ENCODE peak calls at places on chromosomes 11 and 22, in eight cellular contexts. One of them, this sample, is unnamed.

GRCh38 chr11:13701506-13701905 is 33.0 kb downstream of the FAR1 start:
- DNase-seq in Panc1: no peak
- DNase-seq in HepG2: peak; percentile 3
- DNase-seq in transverse colon: no peak
- DNase-seq in vagina: no peak
- DNase-seq in GM23338: no peak
- DNase-seq in HCT116: no peak
- DNase-seq in stomach: no peak
- DNase-seq in this sample: no peak

GRCh38 chr22:30187726-30188407 is 58.7 kb downstream of the LIF start:
- DNase-seq in HepG2: no peak
- DNase-seq in transverse colon: no peak
- DNase-seq in HCT116: no peak
- DNase-seq in vagina: no peak
- DNase-seq in stomach: no peak
- DNase-seq in GM23338: no peak
- DNase-seq in Panc1: no peak
- DNase-seq in this sample: no peak

GRCh38 chr11:108985611-108986279 is 320.9 kb downstream of the DDX10 start:
- DNase-seq in stomach: no peak
- DNase-seq in HepG2: no peak
- DNase-seq in Panc1: no peak
- DNase-seq in vagina: no peak
- DNase-seq in HCT116: no peak
- DNase-seq in transverse colon: no peak
- DNase-seq in GM23338: no peak
- DNase-seq in this sample: no peak

GRCh38 chr22:43411981-43412807 is at the start of gene MPPED1:
- DNase-seq in vagina: no peak
- DNase-seq in stomach: no peak
- DNase-seq in Panc1: no peak
- DNase-seq in HepG2: no peak
- DNase-seq in transverse colon: no peak
- DNase-seq in HCT116: no peak
- DNase-seq in GM23338: peak; percentile 47
- DNase-seq in this sample: peak; percentile 61

GRCh38 chr11:14971865-14972580 is at the start of gene CALCA:
- DNase-seq in GM23338: peak; percentile 61
- DNase-seq in stomach: no peak
- DNase-seq in HCT116: no peak
- DNase-seq in vagina: no peak
- DNase-seq in HepG2: no peak
- DNase-seq in transverse colon: no peak
- DNase-seq in Panc1: no peak
- DNase-seq in this sample: peak; percentile 78

GRCh38 chr22:43925433-43926348 is 2.1 kb downstream of the PNPLA3 start:
- DNase-seq in vagina: no peak
- DNase-seq in transverse colon: no peak
- DNase-seq in stomach: no peak
- DNase-seq in Panc1: no peak
- DNase-seq in HepG2: peak; percentile 95
- DNase-seq in HCT116: no peak
- DNase-seq in GM23338: peak; percentile 35
- DNase-seq in this sample: no peak

GRCh38 chr11:28539239-28540025 is 431.2 kb downstream of the METTL15 start:
- DNase-seq in Panc1: no peak
- DNase-seq in stomach: no peak
- DNase-seq in vagina: no peak
- DNase-seq in HepG2: no peak
- DNase-seq in transverse colon: no peak
- DNase-seq in HCT116: no peak
- DNase-seq in GM23338: no peak
- DNase-seq in this sample: no peak

GRCh38 chr11:8252388-8252787 is 11.3 kb downstream of the LMO1 start:
- DNase-seq in stomach: no peak
- DNase-seq in vagina: no peak
- DNase-seq in HCT116: no peak
- DNase-seq in GM23338: no peak
- DNase-seq in Panc1: no peak
- DNase-seq in transverse colon: no peak
- DNase-seq in HepG2: no peak
- DNase-seq in this sample: no peak

GRCh38 chr11:135074397-135074998 is 662.5 kb upstream of the B3GAT1 start:
- DNase-seq in transverse colon: no peak
- DNase-seq in GM23338: peak; percentile 38
- DNase-seq in stomach: no peak
- DNase-seq in HepG2: no peak
- DNase-seq in HCT116: no peak
- DNase-seq in Panc1: peak; percentile 18
- DNase-seq in vagina: no peak
- DNase-seq in this sample: no peak

GRCh38 chr22:41625577-41625976 is 4.5 kb downstream of the XRCC6 start:
- DNase-seq in vagina: no peak
- DNase-seq in GM23338: no peak
- DNase-seq in HCT116: no peak
- DNase-seq in Panc1: no peak
- DNase-seq in stomach: no peak
- DNase-seq in HepG2: peak; percentile 10
- DNase-seq in transverse colon: no peak
- DNase-seq in this sample: no peak

GRCh38 chr11:118612378-118612777 is 5.0 kb downstream of the PHLDB1 start:
- DNase-seq in HCT116: no peak
- DNase-seq in transverse colon: no peak
- DNase-seq in stomach: no peak
- DNase-seq in HepG2: no peak
- DNase-seq in GM23338: peak; percentile 62
- DNase-seq in Panc1: no peak
- DNase-seq in vagina: no peak
- DNase-seq in this sample: peak; percentile 48

GRCh38 chr22:29142116-29142515 is 63.6 kb upstream of the EMID1 start:
- DNase-seq in HCT116: no peak
- DNase-seq in Panc1: no peak
- DNase-seq in stomach: no peak
- DNase-seq in vagina: peak; percentile 55
- DNase-seq in transverse colon: no peak
- DNase-seq in HepG2: no peak
- DNase-seq in GM23338: no peak
- DNase-seq in this sample: no peak

GRCh38 chr11:93504110-93505095 is 38.8 kb downstream of the SMCO4 start:
- DNase-seq in GM23338: no peak
- DNase-seq in Panc1: no peak
- DNase-seq in HCT116: no peak
- DNase-seq in transverse colon: no peak
- DNase-seq in vagina: no peak
- DNase-seq in stomach: no peak
- DNase-seq in HepG2: no peak
- DNase-seq in this sample: no peak

GRCh38 chr11:14842002-14842401 is 50.0 kb downstream of the CYP2R1 start:
- DNase-seq in HepG2: no peak
- DNase-seq in vagina: no peak
- DNase-seq in GM23338: no peak
- DNase-seq in stomach: no peak
- DNase-seq in transverse colon: no peak
- DNase-seq in Panc1: no peak
- DNase-seq in HCT116: no peak
- DNase-seq in this sample: no peak

GRCh38 chr11:45436118-45436517 is 150.0 kb upstream of the SYT13 start:
- DNase-seq in vagina: no peak
- DNase-seq in GM23338: no peak
- DNase-seq in HepG2: no peak
- DNase-seq in Panc1: no peak
- DNase-seq in stomach: no peak
- DNase-seq in transverse colon: no peak
- DNase-seq in HCT116: no peak
- DNase-seq in this sample: no peak

GRCh38 chr11:44979536-44980399 is 29.1 kb upstream of the TP53I11 start:
- DNase-seq in transverse colon: peak; percentile 85
- DNase-seq in HepG2: no peak
- DNase-seq in stomach: peak; percentile 92
- DNase-seq in vagina: no peak
- DNase-seq in Panc1: peak; percentile 78
- DNase-seq in HCT116: peak; percentile 10
- DNase-seq in GM23338: peak; percentile 43
- DNase-seq in this sample: peak; percentile 67

GRCh38 chr22:39532215-39533071 is at the start of gene RPS19BP1:
- DNase-seq in Panc1: peak; percentile 97
- DNase-seq in transverse colon: peak; percentile 100
- DNase-seq in HepG2: peak; percentile 99
- DNase-seq in stomach: peak; percentile 100
- DNase-seq in HCT116: peak; percentile 99
- DNase-seq in GM23338: peak; percentile 100
- DNase-seq in vagina: peak; percentile 99
- DNase-seq in this sample: peak; percentile 95

GRCh38 chr22:17672417-17672991 is 33.9 kb downstream of the BCL2L13 start:
- DNase-seq in GM23338: no peak
- DNase-seq in HepG2: no peak
- DNase-seq in HCT116: no peak
- DNase-seq in vagina: no peak
- DNase-seq in Panc1: no peak
- DNase-seq in transverse colon: no peak
- DNase-seq in stomach: no peak
- DNase-seq in this sample: no peak

GRCh38 chr22:32836286-32836859 is 34.9 kb downstream of the TIMP3 start:
- DNase-seq in Panc1: no peak
- DNase-seq in stomach: no peak
- DNase-seq in vagina: no peak
- DNase-seq in transverse colon: no peak
- DNase-seq in HepG2: peak; percentile 11
- DNase-seq in HCT116: no peak
- DNase-seq in GM23338: peak; percentile 68
- DNase-seq in this sample: no peak

GRCh38 chr11:108887436-108888238 is 222.8 kb downstream of the DDX10 start:
- DNase-seq in vagina: no peak
- DNase-seq in GM23338: no peak
- DNase-seq in HepG2: no peak
- DNase-seq in Panc1: no peak
- DNase-seq in stomach: no peak
- DNase-seq in HCT116: no peak
- DNase-seq in transverse colon: no peak
- DNase-seq in this sample: no peak

GRCh38 chr22:32333769-32334639 is 23.7 kb upstream of the RFPL3 start:
- DNase-seq in HCT116: no peak
- DNase-seq in stomach: no peak
- DNase-seq in vagina: peak; percentile 93
- DNase-seq in GM23338: no peak
- DNase-seq in transverse colon: no peak
- DNase-seq in Panc1: no peak
- DNase-seq in HepG2: no peak
- DNase-seq in this sample: no peak

GRCh38 chr22:37817705-37818311 is 5.4 kb upstream of the GALR3 start:
- DNase-seq in HepG2: peak; percentile 86
- DNase-seq in GM23338: peak; percentile 90
- DNase-seq in HCT116: no peak
- DNase-seq in transverse colon: peak; percentile 90
- DNase-seq in vagina: no peak
- DNase-seq in Panc1: no peak
- DNase-seq in stomach: peak; percentile 89
- DNase-seq in this sample: peak; percentile 76

GRCh38 chr22:39150848-39151215 is 1.6 kb downstream of the CBX7 start:
- DNase-seq in HepG2: no peak
- DNase-seq in stomach: no peak
- DNase-seq in HCT116: no peak
- DNase-seq in transverse colon: no peak
- DNase-seq in GM23338: no peak
- DNase-seq in Panc1: no peak
- DNase-seq in vagina: no peak
- DNase-seq in this sample: no peak

GRCh38 chr11:11584446-11584810 is 37.4 kb downstream of the GALNT18 start:
- DNase-seq in HCT116: peak; percentile 41
- DNase-seq in transverse colon: no peak
- DNase-seq in vagina: no peak
- DNase-seq in Panc1: peak; percentile 63
- DNase-seq in stomach: no peak
- DNase-seq in GM23338: no peak
- DNase-seq in HepG2: no peak
- DNase-seq in this sample: no peak
- TF ChIP-seq POLR2AphosphoS5 in HCT116: no peak
- TF ChIP-seq POLR2AphosphoS5 in transverse colon: no peak
- TF ChIP-seq POLR2AphosphoS5 in vagina: no peak
- TF ChIP-seq POLR2AphosphoS5 in Panc1: peak; percentile 35
- TF ChIP-seq POLR2AphosphoS5 in stomach: no peak
- TF ChIP-seq POLR2AphosphoS5 in GM23338: no peak
- TF ChIP-seq POLR2AphosphoS5 in HepG2: no peak
- TF ChIP-seq POLR2AphosphoS5 in this sample: no peak

DNA sequence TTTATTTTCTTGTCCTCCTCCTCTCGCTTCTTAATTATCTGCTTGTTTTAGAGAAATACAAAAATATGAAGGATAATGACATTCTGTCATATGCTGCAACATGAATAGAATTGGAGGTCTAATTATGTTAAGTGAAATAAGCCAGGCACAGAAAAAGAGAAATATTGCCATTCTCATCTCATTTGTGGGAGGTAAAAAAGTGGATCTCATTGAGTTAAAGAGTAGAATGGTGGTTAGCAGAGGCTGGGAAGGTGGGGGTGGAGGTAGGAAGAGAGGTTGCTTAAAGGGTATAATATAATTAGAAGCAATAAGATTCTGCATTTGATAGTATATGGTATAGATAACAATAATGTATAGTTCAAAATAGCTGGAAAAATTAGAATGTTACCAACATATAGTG is 231.3 kb downstream of the JRKL start:
- DNase-seq in HCT116: no peak
- DNase-seq in HepG2: no peak
- DNase-seq in transverse colon: no peak
- DNase-seq in stomach: no peak
- DNase-seq in GM23338: no peak
- DNase-seq in Panc1: no peak
- DNase-seq in vagina: no peak
- DNase-seq in this sample: no peak
- TF ChIP-seq POLR2AphosphoS5 in HCT116: no peak
- TF ChIP-seq POLR2AphosphoS5 in HepG2: no peak
- TF ChIP-seq POLR2AphosphoS5 in transverse colon: no peak
- TF ChIP-seq POLR2AphosphoS5 in stomach: no peak
- TF ChIP-seq POLR2AphosphoS5 in GM23338: no peak
- TF ChIP-seq POLR2AphosphoS5 in Panc1: no peak
- TF ChIP-seq POLR2AphosphoS5 in vagina: no peak
- TF ChIP-seq POLR2AphosphoS5 in this sample: no peak

DNA sequence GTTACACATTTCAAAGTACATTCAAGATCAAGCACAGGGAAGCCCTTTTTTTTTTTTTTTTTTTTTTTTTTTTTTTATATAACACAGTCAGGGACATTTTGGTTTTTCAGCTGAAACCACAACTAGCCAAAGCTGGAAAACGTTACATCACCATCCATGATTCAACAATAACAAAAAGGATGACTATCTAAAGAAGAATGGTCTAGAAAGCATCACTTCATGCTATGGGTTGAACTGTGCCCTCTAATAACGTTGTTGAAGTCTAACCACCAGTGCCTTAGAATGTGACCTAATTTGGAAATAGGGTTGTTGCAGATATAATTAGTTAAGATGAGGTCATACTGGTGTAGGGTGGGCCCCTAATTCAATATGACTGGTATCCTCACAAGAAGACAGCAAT is 46.6 kb downstream of the MTMR2 start:
- DNase-seq in Panc1: no peak
- DNase-seq in transverse colon: no peak
- DNase-seq in GM23338: no peak
- DNase-seq in HCT116: no peak
- DNase-seq in stomach: no peak
- DNase-seq in HepG2: no peak
- DNase-seq in vagina: no peak
- DNase-seq in this sample: no peak
- TF ChIP-seq POLR2AphosphoS5 in Panc1: no peak
- TF ChIP-seq POLR2AphosphoS5 in transverse colon: no peak
- TF ChIP-seq POLR2AphosphoS5 in GM23338: no peak
- TF ChIP-seq POLR2AphosphoS5 in HCT116: no peak
- TF ChIP-seq POLR2AphosphoS5 in stomach: peak; percentile 23
- TF ChIP-seq POLR2AphosphoS5 in HepG2: no peak
- TF ChIP-seq POLR2AphosphoS5 in vagina: no peak
- TF ChIP-seq POLR2AphosphoS5 in this sample: no peak

GRCh38 chr11:67277231-67277961 is 11.1 kb downstream of the GRK2 start:
- DNase-seq in vagina: no peak
- DNase-seq in Panc1: no peak
- DNase-seq in transverse colon: peak; percentile 94
- DNase-seq in HCT116: no peak
- DNase-seq in GM23338: peak; percentile 82
- DNase-seq in stomach: peak; percentile 91
- DNase-seq in HepG2: no peak
- DNase-seq in this sample: peak; percentile 98
- TF ChIP-seq POLR2AphosphoS5 in vagina: peak; percentile 79
- TF ChIP-seq POLR2AphosphoS5 in Panc1: no peak
- TF ChIP-seq POLR2AphosphoS5 in transverse colon: peak; percentile 63
- TF ChIP-seq POLR2AphosphoS5 in HCT116: no peak
- TF ChIP-seq POLR2AphosphoS5 in GM23338: no peak
- TF ChIP-seq POLR2AphosphoS5 in stomach: peak; percentile 76
- TF ChIP-seq POLR2AphosphoS5 in HepG2: no peak
- TF ChIP-seq POLR2AphosphoS5 in this sample: peak; percentile 83